ENCODE peak calls at places on chromosome 15, in five cellular contexts. C, Y, N, S and T are unnamed samples.
A peak's percentile ranks its signal among the peaks of the same experiment; 100 is the strongest.

GRCh38 chr15:73862276-73862675 is 11.1 kb upstream of the TBC1D21 start:
- DNase-seq in C (no peak), Y (no peak), N (no peak), S (peak; percentile 3), T (no peak)

GRCh38 chr15:53808058-53808703 is 48.7 kb upstream of the WDR72 start:
- DNase-seq in C (peak; percentile 2), Y (no peak), N (peak; percentile 1), S (no peak), T (no peak)

GRCh38 chr15:82093774-82094211 is 48.0 kb upstream of the MEX3B start:
- DNase-seq in C (peak; percentile 94), Y (peak; percentile 69), N (peak; percentile 88), S (no peak), T (no peak)

GRCh38 chr15:67840747-67841634 is 1.1 kb upstream of the RNU6-1 start:
- DNase-seq in C (peak; percentile 53), Y (no peak), N (peak; percentile 48), S (no peak), T (no peak)

GRCh38 chr15:74336061-74337005 is 31.1 kb downstream of the CYP11A1 start:
- DNase-seq in C (peak; percentile 35), Y (no peak), N (peak; percentile 45), S (no peak), T (no peak)

GRCh38 chr15:42863572-42864239 is 56.9 kb downstream of the TTBK2 start:
- DNase-seq in C (peak; percentile 8), Y (no peak), N (peak; percentile 13), S (peak; percentile 40), T (no peak)

GRCh38 chr15:35874260-35874905 is 328.4 kb upstream of the DPH6 start:
- DNase-seq in C (peak; percentile 61), Y (peak; percentile 62), N (peak; percentile 65), S (no peak), T (no peak)

GRCh38 chr15:33735637-33736247 is 232.6 kb upstream of the CHRM5 start:
- DNase-seq in C (peak; percentile 62), Y (no peak), N (peak; percentile 65), S (peak; percentile 28), T (peak; percentile 20)

GRCh38 chr15:90412356-90413194 is 24.5 kb downstream of the IQGAP1 start:
- DNase-seq in C (peak; percentile 86), Y (peak; percentile 18), N (peak; percentile 85), S (peak; percentile 59), T (no peak)

GRCh38 chr15:95910643-95911212 is 419.8 kb upstream of the NR2F2 start:
- DNase-seq in C (no peak), Y (no peak), N (no peak), S (no peak), T (no peak)

GRCh38 chr15:99104788-99105515 is at the start of gene SYNM:
- DNase-seq in C (peak; percentile 80), Y (no peak), N (peak; percentile 76), S (peak; percentile 67), T (peak; percentile 73)

GRCh38 chr15:35290301-35290721 is 205.2 kb upstream of the NANOGP8 start:
- DNase-seq in C (no peak), Y (no peak), N (no peak), S (no peak), T (no peak)

GRCh38 chr15:35308802-35309201 is 223.7 kb upstream of the NANOGP8 start:
- DNase-seq in C (peak; percentile 86), Y (peak; percentile 94), N (peak; percentile 93), S (no peak), T (no peak)

GRCh38 chr15:96068897-96069296 is 261.6 kb upstream of the NR2F2 start:
- DNase-seq in C (no peak), Y (no peak), N (no peak), S (no peak), T (no peak)

GRCh38 chr15:82536409-82537350 is 3.6 kb downstream of the RPS17 start:
- DNase-seq in C (no peak), Y (no peak), N (no peak), S (no peak), T (no peak)

GRCh38 chr15:25668236-25668635 is 194.9 kb downstream of the ATP10A start:
- DNase-seq in C (no peak), Y (no peak), N (no peak), S (no peak), T (no peak)

GRCh38 chr15:70559223-70559823 is 204.0 kb downstream of the UACA start:
- DNase-seq in C (peak; percentile 67), Y (no peak), N (peak; percentile 61), S (peak; percentile 38), T (no peak)

GRCh38 chr15:74624020-74624602 is 8.5 kb downstream of the CLK3 start:
- DNase-seq in C (no peak), Y (no peak), N (no peak), S (no peak), T (no peak)

GRCh38 chr15:35986072-35986666 is 440.2 kb upstream of the DPH6 start:
- DNase-seq in C (peak; percentile 57), Y (no peak), N (peak; percentile 52), S (no peak), T (no peak)

GRCh38 chr15:51658664-51659063 is 22.6 kb upstream of the SCG3 start:
- DNase-seq in C (no peak), Y (no peak), N (no peak), S (no peak), T (no peak)

GRCh38 chr15:64686130-64686735 is 89.2 kb downstream of the RBPMS2 start:
- DNase-seq in C (peak; percentile 73), Y (no peak), N (peak; percentile 74), S (no peak), T (peak; percentile 24)

GRCh38 chr15:49990835-49991540 is 128.0 kb downstream of the ATP8B4 start:
- DNase-seq in C (peak; percentile 29), Y (peak; percentile 8), N (peak; percentile 48), S (no peak), T (no peak)

GRCh38 chr15:78338756-78339155 is 1.4 kb upstream of the CRABP1 start:
- DNase-seq in C (no peak), Y (no peak), N (no peak), S (no peak), T (no peak)

DNA sequence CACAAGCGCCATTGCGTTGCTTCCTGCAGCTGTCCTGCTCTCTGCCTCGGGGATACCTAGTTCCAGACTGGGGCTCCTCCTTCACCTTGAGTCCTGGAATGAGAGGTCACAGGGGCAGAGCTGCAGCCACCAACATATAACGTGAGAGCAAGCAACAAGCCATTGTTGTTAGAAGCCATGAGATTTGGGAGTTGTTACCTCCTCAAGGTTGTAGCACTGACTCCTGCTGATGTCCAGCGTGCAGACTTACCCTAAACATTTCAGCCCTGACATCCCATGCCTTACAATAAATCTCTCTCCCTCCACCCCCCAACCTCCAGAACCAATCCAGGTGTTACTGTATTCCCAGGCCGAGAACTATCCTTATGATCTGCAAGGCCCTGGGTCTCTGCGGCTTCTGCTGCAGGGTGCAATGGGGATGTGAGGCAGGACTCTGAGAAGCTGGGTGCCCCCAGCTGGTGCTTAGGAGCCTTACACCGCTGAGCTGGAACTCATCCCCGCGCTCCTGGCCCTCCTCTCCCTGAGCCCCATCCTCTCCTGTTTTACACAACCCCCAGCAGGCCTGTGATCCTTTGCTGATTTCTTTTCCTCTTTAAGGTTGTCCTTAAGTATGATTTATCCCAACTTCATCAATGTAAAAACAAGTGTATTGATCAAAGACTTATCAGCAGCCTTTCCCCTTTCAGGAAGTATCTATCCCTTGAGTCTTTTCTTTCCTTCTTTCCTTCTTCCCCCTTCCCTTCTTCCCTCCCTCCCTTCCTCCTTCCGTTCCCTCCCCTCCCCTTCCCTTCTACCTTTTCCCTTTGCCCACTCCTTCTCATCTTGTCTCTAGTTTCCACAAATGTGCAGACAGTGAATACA is 84.2 kb upstream of the ABHD2 start:
- DNase-seq in C (peak; percentile 80), Y (no peak), N (peak; percentile 79), S (no peak), T (peak; percentile 25)
- TF ChIP-seq CTCF in C (peak; percentile 68), Y (peak; percentile 46), N (peak; percentile 74), S (no peak), T (peak; percentile 44)

GRCh38 chr15:40929730-40930429 is 740 bp downstream of the DLL4 start:
- DNase-seq in C (peak; percentile 74), Y (no peak), N (peak; percentile 65), S (peak; percentile 63), T (peak; percentile 66)
- TF ChIP-seq CTCF in C (no peak), Y (no peak), N (peak; percentile 11), S (no peak), T (no peak)

GRCh38 chr15:75641176-75641498 is 1.1 kb upstream of the IMP3 start:
- DNase-seq in C (no peak), Y (no peak), N (no peak), S (no peak), T (no peak)

GRCh38 chr15:75641603-75642002 is 1.6 kb upstream of the IMP3 start:
- DNase-seq in C (no peak), Y (no peak), N (no peak), S (no peak), T (no peak)

GRCh38 chr15:75639709-75640482 is at the start of gene IMP3:
- DNase-seq in C (peak; percentile 98), Y (peak; percentile 82), N (peak; percentile 97), S (peak; percentile 96), T (peak; percentile 87)

GRCh38 chr15:75639191-75639708 is 774 bp downstream of the IMP3 start:
- DNase-seq in C (peak; percentile 35), Y (no peak), N (peak; percentile 23), S (no peak), T (no peak)

DNA sequence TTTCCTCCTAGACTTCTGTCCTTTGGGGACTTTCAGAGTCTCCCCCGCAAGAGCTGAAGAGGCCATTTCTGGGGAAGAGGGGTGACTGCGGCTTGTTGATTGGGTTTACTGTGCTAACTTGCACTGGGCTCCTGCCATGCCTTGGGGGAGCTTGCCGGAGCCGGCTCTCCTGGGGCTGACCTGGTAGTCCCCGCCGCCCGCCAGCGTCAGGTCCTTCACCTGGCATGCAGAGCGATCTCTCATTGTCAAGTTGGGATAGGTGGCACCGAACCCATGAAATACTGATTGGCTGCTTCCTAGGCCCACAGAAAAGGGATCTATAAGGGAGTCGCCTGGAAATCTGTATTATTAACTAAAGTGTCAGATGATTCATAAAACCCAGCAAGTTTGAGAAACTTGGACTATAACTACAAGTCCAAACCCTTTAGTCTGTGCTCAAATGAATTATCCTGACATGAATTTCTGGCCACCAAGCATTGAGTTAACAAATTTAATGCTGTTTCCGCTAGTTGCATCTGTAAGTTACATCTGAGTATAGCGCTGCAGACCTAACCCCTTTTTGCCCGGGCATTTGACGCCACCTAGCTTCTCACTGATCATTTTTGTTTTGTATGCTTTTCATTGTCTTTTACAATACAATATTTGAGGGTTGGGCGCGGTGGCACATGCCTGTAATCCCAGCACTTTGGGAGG is 605 bp upstream of the IMP3 start:
- DNase-seq in C (peak; percentile 69), Y (no peak), N (peak; percentile 68), S (no peak), T (no peak)
- TF ChIP-seq CTCF in C (peak; percentile 36), Y (no peak), N (peak; percentile 20), S (no peak), T (no peak)

GRCh38 chr15:100334456-100334855 is 7.3 kb downstream of the ADAMTS17 start:
- DNase-seq in C (no peak), Y (no peak), N (no peak), S (no peak), T (no peak)

GRCh38 chr15:100334015-100334414 is 7.8 kb downstream of the ADAMTS17 start:
- DNase-seq in C (no peak), Y (no peak), N (no peak), S (no peak), T (no peak)

GRCh38 chr15:100334905-100335304 is 6.9 kb downstream of the ADAMTS17 start:
- DNase-seq in C (no peak), Y (no peak), N (no peak), S (no peak), T (no peak)

GRCh38 chr15:100336061-100336460 is 5.7 kb downstream of the ADAMTS17 start:
- DNase-seq in C (peak; percentile 10), Y (no peak), N (no peak), S (no peak), T (no peak)

GRCh38 chr15:100335335-100335999 is 6.3 kb downstream of the ADAMTS17 start:
- DNase-seq in C (no peak), Y (no peak), N (no peak), S (no peak), T (no peak)
- TF ChIP-seq CTCF in C (no peak), Y (no peak), N (no peak), S (no peak), T (no peak)